ENCODE peak calls at places on chromosome 17, in four cellular contexts. N is NCI-H2029, K is retina, G is RPMI8226. Z is an unnamed sample.

GRCh38 chr17:52297230-52298010 is 138.9 kb upstream of the CA10 start:
- DNase-seq in K (no peak), G (no peak), N (no peak), Z (peak)

GRCh38 chr17:32007463-32008298 is 498 bp downstream of the LRRC37B start:
- DNase-seq in G (peak), N (peak), K (peak), Z (peak)

GRCh38 chr17:39016193-39017153 is 49.3 kb upstream of the FBXO47 start:
- DNase-seq in G (no peak), N (no peak), K (no peak), Z (no peak)

GRCh38 chr17:49993423-49994037 is 1.5 kb downstream of the DLX3 start:
- DNase-seq in K (peak), G (peak), N (no peak), Z (no peak)

GRCh38 chr17:63440127-63440769 is 5.9 kb downstream of the CYB561 start:
- DNase-seq in G (no peak), N (no peak), K (peak), Z (no peak)

GRCh38 chr17:60615108-60615507 is 15.1 kb downstream of the PPM1D start:
- DNase-seq in K (no peak), N (no peak), G (no peak), Z (no peak)

GRCh38 chr17:1492249-1493206 is at the start of gene MYO1C:
- DNase-seq in N (no peak), G (no peak), K (no peak), Z (no peak)

GRCh38 chr17:74414510-74414909 is 17.4 kb upstream of the GPRC5C start:
- DNase-seq in K (no peak), N (no peak), G (no peak), Z (no peak)

GRCh38 chr17:67018429-67019125 is 25.8 kb upstream of the CACNG1 start:
- DNase-seq in K (peak), N (no peak), G (no peak), Z (no peak)